ENCODE peak calls at places on chromosome X, in seven cellular contexts. F is naive thymus-derived CD4-positive, alpha-beta T cell; E is aorta; C is transverse colon; Y is neuronal stem cell; I is CD4-positive, alpha-beta memory T cell; B is kidney. O is an unnamed sample.
A peak's percentile ranks its signal among the peaks of the same experiment; 100 is the strongest.

GRCh38 chrX:136652822-136653723 is 5.1 kb downstream of the CD40LG start:
- DNase-seq in F (peak; percentile 39), E (no peak), C (no peak), Y (no peak), I (peak; percentile 62), B (no peak), O (no peak)

GRCh38 chrX:82141942-82142341 is 940.0 kb downstream of the SH3BGRL start:
- DNase-seq in F (no peak), E (no peak), C (no peak), Y (no peak), I (peak; percentile 53), B (no peak), O (no peak)

GRCh38 chrX:131747173-131747572 is 203.3 kb downstream of the OR13H1 start:
- DNase-seq in F (no peak), E (no peak), C (peak; percentile 86), Y (no peak), I (no peak), B (no peak), O (peak; percentile 85)

GRCh38 chrX:94288325-94288724 is 614.3 kb downstream of the FAM133A start:
- DNase-seq in F (no peak), E (no peak), C (no peak), Y (no peak), I (no peak), B (no peak), O (no peak)

GRCh38 chrX:12372111-12372510 is 233.8 kb downstream of the FRMPD4 start:
- DNase-seq in F (no peak), E (no peak), C (no peak), Y (no peak), I (no peak), B (no peak), O (no peak)

GRCh38 chrX:47518105-47518504 is 35.1 kb upstream of the ZNF41 start:
- DNase-seq in F (no peak), E (no peak), C (no peak), Y (no peak), I (no peak), B (no peak), O (no peak)

GRCh38 chrX:42530027-42530426 is 247.9 kb downstream of the PPP1R2C start:
- DNase-seq in F (no peak), E (no peak), C (no peak), Y (no peak), I (no peak), B (no peak), O (no peak)

GRCh38 chrX:150205011-150205410 is 158.1 kb upstream of the MAMLD1 start:
- DNase-seq in F (no peak), E (no peak), C (no peak), Y (no peak), I (no peak), B (no peak), O (peak; percentile 31)

GRCh38 chrX:121231566-121232358 is 184.4 kb downstream of the GLUD2 start:
- DNase-seq in F (no peak), E (no peak), C (no peak), Y (no peak), I (peak; percentile 9), B (peak; percentile 52), O (peak; percentile 7)

GRCh38 chrX:83336464-83336863 is 171.6 kb upstream of the POU3F4 start:
- DNase-seq in F (no peak), E (no peak), C (no peak), Y (no peak), I (no peak), B (no peak), O (no peak)

GRCh38 chrX:16005899-16006298 is 117.5 kb upstream of the GRPR start:
- DNase-seq in F (no peak), E (no peak), C (no peak), Y (no peak), I (no peak), B (no peak), O (no peak)

GRCh38 chrX:51435101-51435500 is 61.3 kb downstream of the NUDT11 start:
- DNase-seq in F (no peak), E (no peak), C (no peak), Y (no peak), I (no peak), B (no peak), O (no peak)

GRCh38 chrX:119512145-119512800 is 44.0 kb downstream of the SLC25A5 start:
- DNase-seq in F (no peak), E (peak; percentile 78), C (peak; percentile 70), Y (peak; percentile 27), I (no peak), B (no peak), O (peak; percentile 72)

GRCh38 chrX:13742397-13743176 is 8.0 kb downstream of the OFD1 start:
- DNase-seq in F (peak; percentile 30), E (no peak), C (peak; percentile 15), Y (no peak), I (peak; percentile 74), B (no peak), O (no peak)

GRCh38 chrX:88424071-88424470 is 323.0 kb upstream of the CPXCR1 start:
- DNase-seq in F (no peak), E (no peak), C (no peak), Y (no peak), I (no peak), B (no peak), O (no peak)

GRCh38 chrX:123959281-123960063 is 2.0 kb upstream of the STAG2 start:
- DNase-seq in F (peak; percentile 23), E (peak; percentile 86), C (peak; percentile 39), Y (peak; percentile 6), I (no peak), B (peak; percentile 79), O (peak; percentile 48)

GRCh38 chrX:24215282-24215681 is 65.8 kb downstream of the ZFX start:
- DNase-seq in F (no peak), E (no peak), C (no peak), Y (no peak), I (no peak), B (no peak), O (no peak)

DNA sequence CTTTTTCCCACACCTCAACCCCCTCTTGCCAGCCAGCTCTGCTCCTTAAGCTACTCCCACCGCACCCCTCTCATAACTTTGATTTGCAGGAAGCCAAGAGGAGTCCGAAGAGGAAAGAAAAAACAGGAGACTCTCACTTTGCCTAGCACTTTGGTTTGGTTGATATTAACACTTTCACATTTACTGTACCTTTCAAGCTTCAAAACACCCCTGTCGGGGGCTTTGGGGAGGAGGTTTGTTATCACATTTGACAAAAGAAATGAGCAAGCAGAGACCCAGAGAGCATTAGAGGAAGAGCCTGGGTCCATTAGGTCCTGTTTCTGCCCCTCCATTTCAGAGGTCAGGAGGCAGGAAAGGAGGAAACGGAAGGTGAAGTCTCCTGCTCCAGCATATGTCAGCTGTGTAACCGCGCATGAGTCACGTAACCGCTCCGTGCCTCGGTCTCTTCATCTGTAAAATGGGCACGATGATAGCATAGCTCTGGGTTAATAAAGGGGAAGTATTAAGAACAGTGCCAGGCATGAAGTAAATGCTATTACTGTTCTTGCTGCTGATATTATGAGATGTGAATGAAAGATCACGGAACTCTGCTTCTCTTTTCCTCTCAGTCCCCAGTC is 201.9 kb upstream of the BCOR start:
- DNase-seq in F (no peak), E (no peak), C (no peak), Y (no peak), I (no peak), B (no peak), O (no peak)
- H3K4me1 ChIP-seq in F (peaks cover 4% of the 10 kb centered on the region), E (no peaks in the 10 kb centered on the region), C (no peaks in the 10 kb centered on the region), Y (peaks cover 12% of the 10 kb centered on the region), I (peaks cover 18% of the 10 kb centered on the region), B (no peaks in the 10 kb centered on the region), O (no peaks in the 10 kb centered on the region)

DNA sequence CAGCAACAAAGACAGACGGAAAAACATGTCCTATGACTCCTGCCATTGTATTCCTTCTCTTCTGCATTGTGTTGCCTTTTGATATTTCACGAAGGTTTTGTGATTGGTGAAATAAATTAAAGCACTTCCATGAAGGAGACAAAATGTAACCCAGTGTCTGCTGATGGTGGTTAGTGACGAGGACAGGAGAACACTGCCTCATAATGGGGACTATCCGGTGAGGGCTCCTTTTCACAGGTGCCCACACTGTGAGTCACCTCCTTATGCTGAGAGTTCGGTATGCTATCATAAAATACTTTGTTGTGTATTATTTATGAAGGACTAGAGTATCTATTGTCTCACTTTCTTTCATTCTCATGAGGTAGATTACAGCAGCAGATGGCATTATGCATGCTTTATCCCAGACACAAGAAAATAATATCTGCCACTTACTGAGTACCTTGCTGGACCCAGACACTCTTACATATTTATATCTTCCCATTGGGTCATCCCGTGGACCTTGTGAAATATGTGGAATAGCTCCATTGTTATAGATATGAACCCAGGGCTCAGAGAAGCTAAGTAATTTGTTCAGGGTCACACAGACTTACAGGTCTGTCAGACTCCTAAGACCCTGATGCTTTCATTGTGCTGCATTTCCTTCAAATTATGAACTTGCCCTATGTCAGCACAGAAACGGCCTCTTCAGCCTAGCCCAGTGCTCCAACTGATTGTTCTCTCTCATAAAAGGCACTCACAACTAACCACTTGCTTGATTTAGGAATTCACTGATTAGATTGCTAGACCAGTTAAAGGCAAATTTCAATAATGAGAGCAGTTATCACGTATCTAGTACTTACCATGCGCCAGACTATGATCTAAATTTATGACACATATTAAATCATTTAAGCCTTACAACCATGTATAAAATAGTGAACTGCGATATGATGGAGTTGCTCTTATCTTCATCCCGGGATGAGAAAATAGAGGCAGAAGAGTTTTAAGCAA is 31.2 kb downstream of the PLS3 start:
- DNase-seq in F (no peak), E (no peak), C (no peak), Y (no peak), I (no peak), B (no peak), O (no peak)
- H3K4me1 ChIP-seq in F (no peaks in the 10 kb centered on the region), E (no peaks in the 10 kb centered on the region), C (no peaks in the 10 kb centered on the region), Y (no peaks in the 10 kb centered on the region), I (no peaks in the 10 kb centered on the region), B (peaks cover 5% of the 10 kb centered on the region), O (no peaks in the 10 kb centered on the region)

GRCh38 chrX:129750971-129751370 is 12.2 kb downstream of the XPNPEP2 start:
- DNase-seq in F (no peak), E (peak; percentile 39), C (no peak), Y (no peak), I (no peak), B (no peak), O (no peak)

GRCh38 chrX:129749069-129749468 is 10.3 kb downstream of the XPNPEP2 start:
- DNase-seq in F (no peak), E (no peak), C (no peak), Y (no peak), I (no peak), B (no peak), O (no peak)

GRCh38 chrX:129748265-129748664 is 9.5 kb downstream of the XPNPEP2 start:
- DNase-seq in F (no peak), E (no peak), C (no peak), Y (no peak), I (no peak), B (no peak), O (peak; percentile 36)

GRCh38 chrX:129744881-129745321 is 6.1 kb downstream of the XPNPEP2 start:
- DNase-seq in F (no peak), E (no peak), C (no peak), Y (no peak), I (peak; percentile 47), B (no peak), O (no peak)

GRCh38 chrX:129747533-129747932 is 8.8 kb downstream of the XPNPEP2 start:
- DNase-seq in F (no peak), E (peak; percentile 13), C (no peak), Y (no peak), I (no peak), B (no peak), O (no peak)
- H3K4me1 ChIP-seq in F (peaks cover 19% of the 10 kb centered on the region), E (no peaks in the 10 kb centered on the region), C (no peaks in the 10 kb centered on the region), Y (peaks cover 3% of the 10 kb centered on the region), I (peaks cover 34% of the 10 kb centered on the region), B (no peaks in the 10 kb centered on the region), O (no peaks in the 10 kb centered on the region)

DNA sequence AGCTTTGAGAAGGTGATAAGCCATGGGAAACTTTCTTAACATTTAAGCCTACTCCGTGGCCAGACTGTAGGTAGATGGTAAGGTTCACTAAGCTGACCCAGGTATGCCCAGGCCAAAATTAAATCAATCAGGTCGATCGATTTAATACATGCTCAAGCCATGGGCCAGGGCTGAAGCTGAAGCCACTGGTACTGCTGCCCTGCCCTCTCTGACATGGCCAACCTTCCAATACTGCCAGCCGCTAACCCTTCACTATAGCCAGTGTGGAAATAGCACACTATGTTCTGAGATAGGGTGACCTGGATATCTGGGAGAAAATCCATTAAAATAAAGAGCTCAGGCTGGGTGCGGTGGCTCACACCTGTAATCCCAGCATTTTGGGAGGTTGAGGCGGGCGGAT is 31.6 kb downstream of the TSC22D3 start:
- DNase-seq in F (no peak), E (no peak), C (no peak), Y (no peak), I (no peak), B (no peak), O (no peak)
- H3K4me1 ChIP-seq in F (peaks cover 26% of the 10 kb centered on the region), E (no peaks in the 10 kb centered on the region), C (peaks cover 43% of the 10 kb centered on the region), Y (peaks cover 16% of the 10 kb centered on the region), I (peaks cover 46% of the 10 kb centered on the region), B (peaks cover 27% of the 10 kb centered on the region), O (peaks cover 86% of the 10 kb centered on the region)